ENCODE peak calls at places on chromosomes 5 and 9, in four cellular contexts. I is stomach, J is GM12892, T is ovary. G is an unnamed sample.

GRCh38 chr5:90438100-90438499 is 28.5 kb upstream of the CETN3 start:
- DNase-seq in I (no peak), J (no peak), T (no peak), G (no peak)

GRCh38 chr5:65816729-65817128 is 94.7 kb downstream of the NLN start:
- DNase-seq in I (no peak), J (no peak), T (no peak), G (no peak)

GRCh38 chr5:122915717-122916399 is 70.4 kb downstream of the SNX24 start:
- DNase-seq in I (no peak), J (peak), T (no peak), G (no peak)

GRCh38 chr9:272251-273213 is 57.9 kb downstream of the DOCK8 start:
- DNase-seq in I (peak), J (peak), T (no peak), G (no peak)

GRCh38 chr5:54742417-54742889 is 224.9 kb downstream of the SNX18 start:
- DNase-seq in I (peak), J (no peak), T (no peak), G (no peak)

GRCh38 chr9:128705051-128705965 is 3.0 kb downstream of the PKN3 start:
- DNase-seq in I (no peak), J (no peak), T (no peak), G (no peak)

GRCh38 chr5:125410501-125411162 is 664.2 kb upstream of the ZNF608 start:
- DNase-seq in I (no peak), J (no peak), T (no peak), G (no peak)

GRCh38 chr9:138049085-138049778 is 171.7 kb downstream of the CACNA1B start:
- DNase-seq in I (peak), J (no peak), T (no peak), G (no peak)

GRCh38 chr9:87581513-87581912 is 83.8 kb downstream of the DAPK1 start:
- DNase-seq in I (no peak), J (no peak), T (no peak), G (no peak)

GRCh38 chr5:174645677-174646076 is 78.7 kb upstream of the MSX2 start:
- DNase-seq in I (no peak), J (no peak), T (no peak), G (no peak)

GRCh38 chr5:135951807-135952206 is 3.0 kb downstream of the LECT2 start:
- DNase-seq in I (no peak), J (no peak), T (no peak), G (no peak)

GRCh38 chr9:110650991-110651411 is 17.6 kb upstream of the MUSK start:
- DNase-seq in I (no peak), J (no peak), T (no peak), G (no peak)

GRCh38 chr5:37816883-37817282 is 23.0 kb downstream of the GDNF start:
- DNase-seq in I (no peak), J (no peak), T (no peak), G (no peak)

GRCh38 chr5:61330341-61330878 is 1.6 kb upstream of the ZSWIM6 start:
- DNase-seq in I (no peak), J (no peak), T (peak), G (peak)

GRCh38 chr5:115374057-115374775 is 77.8 kb upstream of the CCDC112 start:
- DNase-seq in I (no peak), J (no peak), T (no peak), G (no peak)

GRCh38 chr5:150082889-150083288 is 3.5 kb downstream of the CSF1R start:
- DNase-seq in I (peak), J (no peak), T (no peak), G (no peak)

GRCh38 chr9:34046784-34047379 is 1.8 kb downstream of the UBAP2 start:
- DNase-seq in I (no peak), J (no peak), T (no peak), G (no peak)

GRCh38 chr5:43352916-43353315 is 39.7 kb upstream of the HMGCS1 start:
- DNase-seq in I (no peak), J (no peak), T (no peak), G (no peak)

GRCh38 chr5:178078197-178078995 is 34.9 kb upstream of the N4BP3 start:
- DNase-seq in I (peak), J (no peak), T (no peak), G (no peak)

GRCh38 chr9:114275246-114275994 is 47.5 kb upstream of the ORM1 start:
- DNase-seq in I (no peak), J (no peak), T (peak), G (no peak)

GRCh38 chr5:121182788-121183490 is 668.7 kb upstream of the FTMT start:
- DNase-seq in I (no peak), J (no peak), T (no peak), G (no peak)

GRCh38 chr5:10715605-10716004 is 45.4 kb downstream of the DAP start:
- DNase-seq in I (no peak), J (no peak), T (no peak), G (no peak)

GRCh38 chr9:122912964-122913673 is at the start of gene ZBTB6:
- DNase-seq in I (peak), J (peak), T (peak), G (peak)

GRCh38 chr9:91151741-91152095 is 210.0 kb downstream of the AUH start:
- DNase-seq in I (no peak), J (no peak), T (no peak), G (no peak)

GRCh38 chr5:109743770-109744212 is 54.1 kb downstream of the MAN2A1 start:
- DNase-seq in I (no peak), J (no peak), T (no peak), G (no peak)

GRCh38 chr5:16709691-16710420 is 93.1 kb upstream of the RETREG1 start:
- DNase-seq in I (no peak), J (no peak), T (no peak), G (no peak)

GRCh38 chr9:118059520-118060278 is 355.5 kb downstream of the TLR4 start:
- DNase-seq in I (peak), J (no peak), T (peak), G (peak)

GRCh38 chr5:177459819-177460628 is 13.4 kb downstream of the DBN1 start:
- DNase-seq in I (no peak), J (no peak), T (no peak), G (no peak)

GRCh38 chr9:135379540-135380267 is 99.9 kb upstream of the PPP1R26 start:
- DNase-seq in I (no peak), J (no peak), T (no peak), G (no peak)

GRCh38 chr9:93670208-93671029 is 94.0 kb downstream of the PHF2 start:
- DNase-seq in I (peak), J (no peak), T (peak), G (no peak)

GRCh38 chr9:109314011-109314531 is 6.8 kb downstream of the EPB41L4B start:
- DNase-seq in I (peak), J (no peak), T (no peak), G (no peak)

GRCh38 chr9:83062653-83063527 is at the start of gene RASEF:
- DNase-seq in I (peak), J (no peak), T (peak), G (peak)
- TF ChIP-seq POLR2A in I (no peak), J (no peak), T (no peak), G (no peak)

GRCh38 chr9:100598641-100599145 is 20.8 kb downstream of the CAVIN4 start:
- DNase-seq in I (peak), J (peak), T (peak), G (peak)
- TF ChIP-seq POLR2A in I (no peak), J (peak), T (no peak), G (peak)

DNA sequence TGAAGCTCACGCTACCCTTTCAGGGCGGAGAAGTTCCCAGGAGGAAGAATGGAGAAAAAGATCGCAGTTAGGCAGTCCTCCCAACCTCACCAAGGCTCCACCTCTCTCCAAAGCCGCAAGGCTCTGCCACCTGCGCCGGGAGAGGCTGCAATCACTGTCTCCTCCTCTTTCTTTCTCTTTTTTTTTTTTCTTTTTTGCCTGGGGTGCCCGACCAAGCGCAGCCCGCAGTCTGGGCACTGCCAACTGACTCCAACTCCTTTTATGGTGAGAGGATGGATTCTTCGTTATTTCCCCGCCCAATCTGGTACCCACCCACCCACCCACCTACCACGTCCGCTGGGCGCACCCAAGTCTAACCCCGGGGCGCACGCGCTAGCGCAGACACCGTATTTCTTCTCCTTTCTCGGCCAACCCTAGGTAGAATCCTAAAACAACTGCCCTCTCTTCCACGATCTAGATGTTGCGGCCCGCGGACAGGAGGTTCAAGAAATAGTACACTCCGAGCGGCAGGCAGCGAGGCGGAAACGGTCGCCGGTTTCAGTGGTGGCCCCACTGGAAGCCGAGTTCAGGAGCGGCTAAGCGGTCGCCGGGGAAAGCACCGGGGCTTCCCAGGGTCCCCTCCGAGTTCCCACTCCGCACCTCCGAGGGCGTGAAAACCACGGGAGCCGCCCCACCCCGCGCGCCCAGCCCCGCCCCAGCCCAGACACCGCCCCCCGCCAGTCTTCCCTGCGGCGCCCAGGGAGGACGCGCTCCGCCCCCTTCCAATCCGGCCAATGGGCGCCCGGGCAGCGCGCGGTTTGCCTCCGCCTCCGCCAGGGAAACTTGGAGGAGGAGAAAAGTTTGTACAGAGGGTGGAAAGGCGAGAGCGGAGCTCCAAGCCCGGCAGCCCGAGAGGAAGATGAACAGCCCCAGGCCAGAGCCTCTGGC is at the start of gene PTGER4:
- DNase-seq in I (peak), J (peak), T (peak), G (peak)
- TF ChIP-seq POLR2A in I (peak), J (no peak), T (no peak), G (peak)

GRCh38 chr5:133025804-133026663 is at the start of gene ZCCHC10:
- DNase-seq in I (peak), J (peak), T (peak), G (peak)
- TF ChIP-seq POLR2A in I (no peak), J (peak), T (peak), G (peak)

DNA sequence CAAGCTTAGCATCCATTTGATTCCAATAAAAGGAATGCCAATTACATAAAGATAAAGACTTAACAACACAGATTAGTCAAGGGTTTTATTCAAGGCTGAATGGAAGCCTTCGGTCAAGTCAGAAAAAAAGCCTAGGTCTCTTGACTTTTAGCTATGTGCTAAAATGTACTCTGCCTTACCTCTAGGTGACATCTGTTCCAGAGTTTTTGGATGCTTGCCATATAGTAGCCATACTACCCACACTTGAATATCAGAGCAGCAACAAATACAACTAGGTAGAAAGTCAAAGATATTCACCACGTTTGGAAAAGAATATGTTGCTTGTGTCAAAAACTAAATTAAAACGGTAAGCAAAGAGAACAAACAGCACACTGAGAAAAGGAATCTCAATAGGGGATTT is 484.7 kb downstream of the ELAVL2 start:
- DNase-seq in I (no peak), J (no peak), T (no peak), G (no peak)
- TF ChIP-seq POLR2A in I (no peak), J (no peak), T (no peak), G (no peak)

G was measured in prostate gland.